ENCODE peak calls at places on chromosomes 13 and 19, in four cellular contexts. H is suprapubic skin, A is endothelial cell of umbilical vein, E is esophagus muscularis mucosa. V is an unnamed sample.
A peak's percentile ranks its signal among the peaks of the same experiment; 100 is the strongest.

GRCh38 chr13:35988648-35989081 is 142.5 kb downstream of the DCLK1 start:
- DNase-seq in H (no peak), A (no peak), E (no peak), V (no peak)

GRCh38 chr13:103358245-103358932 is 292.2 kb upstream of the SLC10A2 start:
- DNase-seq in H (no peak), A (no peak), E (no peak), V (no peak)

GRCh38 chr13:74135306-74136088 is 1.3 kb upstream of the KLF12 start:
- DNase-seq in H (peak; percentile 75), A (peak; percentile 68), E (peak; percentile 92), V (peak; percentile 94)

GRCh38 chr13:89925107-89925506 is 1422.4 kb upstream of the MIR17HG start:
- DNase-seq in H (no peak), A (peak; percentile 56), E (no peak), V (no peak)

GRCh38 chr19:36151144-36152051 is 849 bp downstream of the COX7A1 start:
- DNase-seq in H (peak; percentile 81), A (no peak), E (no peak), V (peak; percentile 79)

GRCh38 chr13:78376033-78376432 is 227.3 kb downstream of the POU4F1 start:
- DNase-seq in H (no peak), A (no peak), E (no peak), V (no peak)

GRCh38 chr13:33251131-33251629 is 34.4 kb downstream of the STARD13 start:
- DNase-seq in H (no peak), A (peak; percentile 87), E (no peak), V (no peak)

GRCh38 chr13:92315265-92315664 is 911.3 kb upstream of the GPC6 start:
- DNase-seq in H (no peak), A (no peak), E (no peak), V (no peak)

GRCh38 chr19:14603990-14604387 is 21.1 kb downstream of the CLEC17A start:
- DNase-seq in H (no peak), A (no peak), E (no peak), V (no peak)

GRCh38 chr19:35639321-35639639 is 2.3 kb upstream of the ETV2 start:
- DNase-seq in H (no peak), A (no peak), E (no peak), V (no peak)

GRCh38 chr13:46389985-46390384 is 2.9 kb upstream of the RUBCNL start:
- DNase-seq in H (no peak), A (no peak), E (no peak), V (peak; percentile 31)

GRCh38 chr19:8046569-8047165 is 5.9 kb upstream of the CCL25 start:
- DNase-seq in H (no peak), A (no peak), E (no peak), V (no peak)

GRCh38 chr19:57302020-57302465 is 18.2 kb upstream of the ZNF543 start:
- DNase-seq in H (peak; percentile 64), A (no peak), E (no peak), V (no peak)

GRCh38 chr13:95485518-95486144 is 66.9 kb upstream of the CLDN10 start:
- DNase-seq in H (no peak), A (peak; percentile 96), E (no peak), V (no peak)

GRCh38 chr13:30774214-30774730 is 38.9 kb downstream of the ALOX5AP start:
- DNase-seq in H (no peak), A (no peak), E (no peak), V (no peak)

GRCh38 chr13:108895220-108895704 is 265.9 kb downstream of the MYO16 start:
- DNase-seq in H (no peak), A (peak; percentile 47), E (no peak), V (no peak)

GRCh38 chr19:3658004-3658822 is 31.6 kb upstream of the CACTIN start:
- DNase-seq in H (no peak), A (no peak), E (no peak), V (no peak)

GRCh38 chr19:55386515-55386947 is 799 bp downstream of the RPL28 start:
- DNase-seq in H (no peak), A (no peak), E (no peak), V (peak; percentile 81)

GRCh38 chr19:42433503-42434260 is 6.5 kb upstream of the LIPE start:
- DNase-seq in H (peak; percentile 81), A (peak; percentile 63), E (no peak), V (no peak)

GRCh38 chr13:47661076-47661475 is 340.0 kb downstream of the SUCLA2 start:
- DNase-seq in H (no peak), A (no peak), E (no peak), V (no peak)

GRCh38 chr13:51843529-51843928 is 1.4 kb downstream of the TMEM272 start:
- DNase-seq in H (no peak), A (no peak), E (no peak), V (no peak)

GRCh38 chr13:91805605-91806004 is 407.2 kb downstream of the GPC5 start:
- DNase-seq in H (no peak), A (peak; percentile 1), E (no peak), V (no peak)

GRCh38 chr19:11265785-11266236 is 3.5 kb upstream of the DOCK6 start:
- DNase-seq in H (no peak), A (no peak), E (no peak), V (no peak)

GRCh38 chr19:18440936-18441803 is 3.2 kb upstream of the ISYNA1 start:
- DNase-seq in H (no peak), A (no peak), E (no peak), V (peak; percentile 66)

GRCh38 chr13:64428196-64428595 is 2801.9 kb downstream of the PCDH9 start:
- DNase-seq in H (no peak), A (no peak), E (no peak), V (no peak)

GRCh38 chr19:14053032-14053431 is 8.8 kb downstream of the PALM3 start:
- DNase-seq in H (no peak), A (no peak), E (no peak), V (no peak)

GRCh38 chr19:6002591-6002990 is 24.7 kb upstream of the RANBP3 start:
- DNase-seq in H (no peak), A (no peak), E (no peak), V (no peak)

GRCh38 chr13:66329988-66330429 is 900.1 kb downstream of the PCDH9 start:
- DNase-seq in H (no peak), A (peak; percentile 60), E (no peak), V (no peak)

GRCh38 chr13:113171250-113172125 is 13.0 kb downstream of the PROZ start:
- DNase-seq in H (no peak), A (no peak), E (no peak), V (no peak)

GRCh38 chr13:72062566-72062965 is 195.6 kb upstream of the DACH1 start:
- DNase-seq in H (no peak), A (peak; percentile 15), E (no peak), V (no peak)

GRCh38 chr19:2534374-2535050 is 58.6 kb downstream of the GADD45B start:
- DNase-seq in H (no peak), A (no peak), E (no peak), V (no peak)

GRCh38 chr19:33465371-33465770 is 56.2 kb downstream of the PEPD start:
- DNase-seq in H (no peak), A (no peak), E (no peak), V (peak; percentile 8)

GRCh38 chr19:42198676-42199439 is 18.6 kb downstream of the DEDD2 start:
- DNase-seq in H (no peak), A (no peak), E (no peak), V (no peak)

GRCh38 chr19:45271098-45271497 is 20.0 kb downstream of the MARK4 start:
- DNase-seq in H (no peak), A (no peak), E (no peak), V (no peak)

GRCh38 chr13:90416519-90416918 is 931.0 kb upstream of the MIR17HG start:
- DNase-seq in H (no peak), A (peak; percentile 12), E (no peak), V (no peak)

GRCh38 chr13:35764359-35765015 is 288.0 kb upstream of the MAB21L1 start:
- DNase-seq in H (no peak), A (no peak), E (no peak), V (no peak)

GRCh38 chr13:35356572-35356971 is 119.9 kb downstream of the MAB21L1 start:
- DNase-seq in H (no peak), A (peak; percentile 80), E (no peak), V (no peak)

GRCh38 chr13:31209172-31209818 is 9.5 kb downstream of the B3GLCT start:
- DNase-seq in H (no peak), A (peak; percentile 56), E (peak; percentile 92), V (no peak)

GRCh38 chr13:75417647-75418046 is 64.3 kb downstream of the TBC1D4 start:
- DNase-seq in H (no peak), A (no peak), E (no peak), V (no peak)

GRCh38 chr19:46578450-46578849 is 22.7 kb upstream of the CALM3 start:
- DNase-seq in H (no peak), A (no peak), E (no peak), V (no peak)

GRCh38 chr19:46573679-46574522 is 27.2 kb upstream of the CALM3 start:
- DNase-seq in H (no peak), A (no peak), E (no peak), V (no peak)

GRCh38 chr19:46574533-46574932 is 26.6 kb upstream of the CALM3 start:
- DNase-seq in H (no peak), A (no peak), E (no peak), V (no peak)

GRCh38 chr19:46580247-46580646 is 20.9 kb upstream of the CALM3 start:
- DNase-seq in H (no peak), A (no peak), E (no peak), V (no peak)

GRCh38 chr19:46579286-46579944 is 21.7 kb upstream of the CALM3 start:
- DNase-seq in H (no peak), A (no peak), E (no peak), V (no peak)
- H3K27ac ChIP-seq in H (no peak overlapping the region), A (no peak overlapping the region), E (no peak overlapping the region), V (no peak overlapping the region)

GRCh38 chr13:42591602-42592001 is 17.6 kb downstream of the TNFSF11 start:
- DNase-seq in H (no peak), A (no peak), E (no peak), V (no peak)
- TF ChIP-seq POLR2AphosphoS5 in H (no peak), A (no peak), E (no peak), V (no peak)

GRCh38 chr19:1434040-1434366 is 4.2 kb upstream of the RPS15 start:
- DNase-seq in H (no peak), A (no peak), E (no peak), V (no peak)
- TF ChIP-seq CTCF in H (no peak), A (no peak), E (no peak), V (no peak)

GRCh38 chr19:46344363-46344762 is 2.5 kb upstream of the PPP5C start:
- DNase-seq in H (no peak), A (no peak), E (no peak), V (no peak)
- H3K27ac ChIP-seq in H (no peak overlapping the region), A (no peak overlapping the region), E (no peak overlapping the region), V (no peak overlapping the region)

DNA sequence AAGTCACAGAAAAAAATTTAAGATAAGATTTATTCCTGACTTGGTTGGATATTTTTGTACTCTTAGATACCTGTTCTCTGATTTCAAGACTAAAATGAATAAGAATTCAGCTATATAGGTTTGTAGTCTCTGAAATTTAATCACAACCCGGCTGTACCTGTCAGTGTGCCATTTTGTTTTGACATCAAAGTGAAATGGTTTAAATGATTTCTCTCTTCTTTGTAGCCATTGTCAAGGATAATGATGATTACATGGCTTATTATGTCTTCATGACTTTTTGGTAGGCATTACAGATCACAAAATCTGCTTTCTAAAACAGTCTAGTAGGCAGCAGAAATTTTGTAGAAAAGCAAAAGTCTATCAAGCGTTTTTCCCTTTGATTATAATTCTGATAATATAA is 72.5 kb downstream of the PCDH17 start:
- DNase-seq in H (no peak), A (no peak), E (no peak), V (no peak)
- TF ChIP-seq POLR2AphosphoS5 in H (no peak), A (no peak), E (no peak), V (no peak)